ENCODE peak calls at places on chromosomes 3 and 15, in nine cellular contexts. One of them, this sample, is unnamed.
A peak's percentile ranks its signal among the peaks of the same experiment; 100 is the strongest.

GRCh38 chr3:76651784-76652183 is 388.1 kb upstream of the ROBO2 start:
- DNase-seq in stimulated activated CD8-positive, alpha-beta memory T cell treated with anti-CD3 and anti-CD28 coated beads, Interleukin-7, amount 100 ng/mL, for 1 hour: no peak
- DNase-seq in RPMI8226: no peak
- DNase-seq in cardiac septum: no peak
- DNase-seq in GM03348: no peak
- DNase-seq in NT2/D1: no peak
- DNase-seq in NCI-H1092: no peak
- DNase-seq in ACHN: no peak
- DNase-seq in CD4-positive, alpha-beta T cell: no peak
- DNase-seq in this sample: no peak

GRCh38 chr15:26421065-26421464 is 351.8 kb downstream of the GABRB3 start:
- DNase-seq in NCI-H1092: no peak
- DNase-seq in CD4-positive, alpha-beta T cell: no peak
- DNase-seq in GM03348: no peak
- DNase-seq in ACHN: no peak
- DNase-seq in NT2/D1: no peak
- DNase-seq in cardiac septum: no peak
- DNase-seq in stimulated activated CD8-positive, alpha-beta memory T cell treated with anti-CD3 and anti-CD28 coated beads, Interleukin-7, amount 100 ng/mL, for 1 hour: no peak
- DNase-seq in RPMI8226: no peak
- DNase-seq in this sample: no peak

GRCh38 chr3:121768452-121768851 is 18.9 kb upstream of the GOLGB1 start:
- DNase-seq in CD4-positive, alpha-beta T cell: no peak
- DNase-seq in ACHN: no peak
- DNase-seq in stimulated activated CD8-positive, alpha-beta memory T cell treated with anti-CD3 and anti-CD28 coated beads, Interleukin-7, amount 100 ng/mL, for 1 hour: no peak
- DNase-seq in RPMI8226: no peak
- DNase-seq in NCI-H1092: no peak
- DNase-seq in GM03348: no peak
- DNase-seq in NT2/D1: no peak
- DNase-seq in cardiac septum: no peak
- DNase-seq in this sample: no peak

GRCh38 chr3:425094-425493 is 228.5 kb downstream of the CHL1 start:
- DNase-seq in stimulated activated CD8-positive, alpha-beta memory T cell treated with anti-CD3 and anti-CD28 coated beads, Interleukin-7, amount 100 ng/mL, for 1 hour: no peak
- DNase-seq in RPMI8226: no peak
- DNase-seq in GM03348: no peak
- DNase-seq in NCI-H1092: no peak
- DNase-seq in NT2/D1: no peak
- DNase-seq in cardiac septum: no peak
- DNase-seq in ACHN: no peak
- DNase-seq in CD4-positive, alpha-beta T cell: no peak
- DNase-seq in this sample: no peak

GRCh38 chr3:53883008-53883407 is 1.1 kb upstream of the ACTR8 start:
- DNase-seq in NCI-H1092: no peak
- DNase-seq in stimulated activated CD8-positive, alpha-beta memory T cell treated with anti-CD3 and anti-CD28 coated beads, Interleukin-7, amount 100 ng/mL, for 1 hour: no peak
- DNase-seq in ACHN: no peak
- DNase-seq in cardiac septum: no peak
- DNase-seq in CD4-positive, alpha-beta T cell: no peak
- DNase-seq in NT2/D1: no peak
- DNase-seq in RPMI8226: no peak
- DNase-seq in GM03348: no peak
- DNase-seq in this sample: no peak

GRCh38 chr3:23324745-23325144 is 121.6 kb downstream of the UBE2E2 start:
- DNase-seq in NT2/D1: no peak
- DNase-seq in NCI-H1092: no peak
- DNase-seq in RPMI8226: peak; percentile 7
- DNase-seq in GM03348: peak; percentile 47
- DNase-seq in CD4-positive, alpha-beta T cell: no peak
- DNase-seq in stimulated activated CD8-positive, alpha-beta memory T cell treated with anti-CD3 and anti-CD28 coated beads, Interleukin-7, amount 100 ng/mL, for 1 hour: no peak
- DNase-seq in ACHN: peak; percentile 37
- DNase-seq in cardiac septum: no peak
- DNase-seq in this sample: no peak

GRCh38 chr15:70430029-70430428 is 332.3 kb upstream of the TLE3 start:
- DNase-seq in CD4-positive, alpha-beta T cell: no peak
- DNase-seq in RPMI8226: no peak
- DNase-seq in ACHN: no peak
- DNase-seq in cardiac septum: no peak
- DNase-seq in NT2/D1: no peak
- DNase-seq in NCI-H1092: no peak
- DNase-seq in stimulated activated CD8-positive, alpha-beta memory T cell treated with anti-CD3 and anti-CD28 coated beads, Interleukin-7, amount 100 ng/mL, for 1 hour: no peak
- DNase-seq in GM03348: peak; percentile 35
- DNase-seq in this sample: no peak

GRCh38 chr3:117349566-117349965 is 640.0 kb downstream of the TUSC7 start:
- DNase-seq in cardiac septum: no peak
- DNase-seq in NCI-H1092: no peak
- DNase-seq in stimulated activated CD8-positive, alpha-beta memory T cell treated with anti-CD3 and anti-CD28 coated beads, Interleukin-7, amount 100 ng/mL, for 1 hour: no peak
- DNase-seq in GM03348: no peak
- DNase-seq in NT2/D1: no peak
- DNase-seq in CD4-positive, alpha-beta T cell: no peak
- DNase-seq in RPMI8226: no peak
- DNase-seq in ACHN: no peak
- DNase-seq in this sample: no peak

GRCh38 chr3:173403376-173403775 is 5.8 kb downstream of the NLGN1 start:
- DNase-seq in ACHN: no peak
- DNase-seq in NT2/D1: no peak
- DNase-seq in cardiac septum: no peak
- DNase-seq in CD4-positive, alpha-beta T cell: no peak
- DNase-seq in RPMI8226: no peak
- DNase-seq in NCI-H1092: no peak
- DNase-seq in stimulated activated CD8-positive, alpha-beta memory T cell treated with anti-CD3 and anti-CD28 coated beads, Interleukin-7, amount 100 ng/mL, for 1 hour: no peak
- DNase-seq in GM03348: no peak
- DNase-seq in this sample: no peak

GRCh38 chr3:136070953-136071949 is 105.7 kb downstream of the PPP2R3A start:
- DNase-seq in RPMI8226: peak; percentile 6
- DNase-seq in NCI-H1092: no peak
- DNase-seq in NT2/D1: peak; percentile 28
- DNase-seq in stimulated activated CD8-positive, alpha-beta memory T cell treated with anti-CD3 and anti-CD28 coated beads, Interleukin-7, amount 100 ng/mL, for 1 hour: no peak
- DNase-seq in GM03348: peak; percentile 25
- DNase-seq in cardiac septum: no peak
- DNase-seq in CD4-positive, alpha-beta T cell: no peak
- DNase-seq in ACHN: peak; percentile 51
- DNase-seq in this sample: no peak

GRCh38 chr15:79858469-79858868 is 38.3 kb downstream of the MTHFS start:
- DNase-seq in RPMI8226: no peak
- DNase-seq in cardiac septum: no peak
- DNase-seq in NT2/D1: no peak
- DNase-seq in stimulated activated CD8-positive, alpha-beta memory T cell treated with anti-CD3 and anti-CD28 coated beads, Interleukin-7, amount 100 ng/mL, for 1 hour: no peak
- DNase-seq in CD4-positive, alpha-beta T cell: no peak
- DNase-seq in GM03348: peak; percentile 28
- DNase-seq in NCI-H1092: no peak
- DNase-seq in ACHN: no peak
- DNase-seq in this sample: no peak

GRCh38 chr3:127984241-127984975 is 67.8 kb upstream of the SEC61A1 start:
- DNase-seq in ACHN: no peak
- DNase-seq in GM03348: peak; percentile 64
- DNase-seq in stimulated activated CD8-positive, alpha-beta memory T cell treated with anti-CD3 and anti-CD28 coated beads, Interleukin-7, amount 100 ng/mL, for 1 hour: no peak
- DNase-seq in cardiac septum: no peak
- DNase-seq in RPMI8226: no peak
- DNase-seq in NT2/D1: no peak
- DNase-seq in NCI-H1092: no peak
- DNase-seq in CD4-positive, alpha-beta T cell: no peak
- DNase-seq in this sample: no peak

GRCh38 chr15:98548172-98548971 is 100.0 kb upstream of the IGF1R start:
- DNase-seq in NCI-H1092: no peak
- DNase-seq in GM03348: peak; percentile 74
- DNase-seq in CD4-positive, alpha-beta T cell: peak; percentile 1
- DNase-seq in cardiac septum: peak; percentile 93
- DNase-seq in ACHN: peak; percentile 54
- DNase-seq in NT2/D1: peak; percentile 70
- DNase-seq in stimulated activated CD8-positive, alpha-beta memory T cell treated with anti-CD3 and anti-CD28 coated beads, Interleukin-7, amount 100 ng/mL, for 1 hour: no peak
- DNase-seq in RPMI8226: no peak
- DNase-seq in this sample: peak; percentile 56

GRCh38 chr15:40569139-40569953 is at the start of gene RPUSD2:
- DNase-seq in GM03348: peak; percentile 97
- DNase-seq in RPMI8226: peak; percentile 89
- DNase-seq in NCI-H1092: peak; percentile 72
- DNase-seq in ACHN: peak; percentile 88
- DNase-seq in CD4-positive, alpha-beta T cell: peak; percentile 86
- DNase-seq in NT2/D1: peak; percentile 79
- DNase-seq in cardiac septum: peak; percentile 95
- DNase-seq in stimulated activated CD8-positive, alpha-beta memory T cell treated with anti-CD3 and anti-CD28 coated beads, Interleukin-7, amount 100 ng/mL, for 1 hour: peak; percentile 85
- DNase-seq in this sample: peak; percentile 95

GRCh38 chr3:45682786-45683185 is 6.4 kb upstream of the SACM1L start:
- DNase-seq in CD4-positive, alpha-beta T cell: no peak
- DNase-seq in NCI-H1092: no peak
- DNase-seq in RPMI8226: no peak
- DNase-seq in NT2/D1: no peak
- DNase-seq in ACHN: no peak
- DNase-seq in cardiac septum: no peak
- DNase-seq in GM03348: no peak
- DNase-seq in stimulated activated CD8-positive, alpha-beta memory T cell treated with anti-CD3 and anti-CD28 coated beads, Interleukin-7, amount 100 ng/mL, for 1 hour: no peak
- DNase-seq in this sample: no peak

GRCh38 chr3:64392001-64392400 is 166.7 kb upstream of the PRICKLE2 start:
- DNase-seq in NT2/D1: no peak
- DNase-seq in NCI-H1092: no peak
- DNase-seq in ACHN: no peak
- DNase-seq in GM03348: peak; percentile 8
- DNase-seq in RPMI8226: no peak
- DNase-seq in cardiac septum: no peak
- DNase-seq in CD4-positive, alpha-beta T cell: no peak
- DNase-seq in stimulated activated CD8-positive, alpha-beta memory T cell treated with anti-CD3 and anti-CD28 coated beads, Interleukin-7, amount 100 ng/mL, for 1 hour: no peak
- DNase-seq in this sample: no peak

GRCh38 chr3:141280690-141281089 is 49.1 kb downstream of the PXYLP1 start:
- DNase-seq in RPMI8226: no peak
- DNase-seq in NT2/D1: no peak
- DNase-seq in GM03348: no peak
- DNase-seq in cardiac septum: no peak
- DNase-seq in NCI-H1092: no peak
- DNase-seq in CD4-positive, alpha-beta T cell: no peak
- DNase-seq in ACHN: no peak
- DNase-seq in stimulated activated CD8-positive, alpha-beta memory T cell treated with anti-CD3 and anti-CD28 coated beads, Interleukin-7, amount 100 ng/mL, for 1 hour: no peak
- DNase-seq in this sample: no peak

GRCh38 chr3:120457827-120458226 is 7.0 kb upstream of the FSTL1 start:
- DNase-seq in RPMI8226: no peak
- DNase-seq in CD4-positive, alpha-beta T cell: no peak
- DNase-seq in cardiac septum: no peak
- DNase-seq in NCI-H1092: no peak
- DNase-seq in ACHN: no peak
- DNase-seq in stimulated activated CD8-positive, alpha-beta memory T cell treated with anti-CD3 and anti-CD28 coated beads, Interleukin-7, amount 100 ng/mL, for 1 hour: no peak
- DNase-seq in GM03348: no peak
- DNase-seq in NT2/D1: no peak
- DNase-seq in this sample: no peak

GRCh38 chr15:63940956-63941620 is 105.2 kb downstream of the DAPK2 start:
- DNase-seq in cardiac septum: no peak
- DNase-seq in RPMI8226: no peak
- DNase-seq in CD4-positive, alpha-beta T cell: no peak
- DNase-seq in ACHN: no peak
- DNase-seq in NT2/D1: no peak
- DNase-seq in NCI-H1092: no peak
- DNase-seq in stimulated activated CD8-positive, alpha-beta memory T cell treated with anti-CD3 and anti-CD28 coated beads, Interleukin-7, amount 100 ng/mL, for 1 hour: no peak
- DNase-seq in GM03348: no peak
- DNase-seq in this sample: peak; percentile 29

GRCh38 chr3:117127147-117127546 is 417.6 kb downstream of the TUSC7 start:
- DNase-seq in stimulated activated CD8-positive, alpha-beta memory T cell treated with anti-CD3 and anti-CD28 coated beads, Interleukin-7, amount 100 ng/mL, for 1 hour: no peak
- DNase-seq in RPMI8226: no peak
- DNase-seq in NT2/D1: no peak
- DNase-seq in ACHN: no peak
- DNase-seq in cardiac septum: no peak
- DNase-seq in GM03348: no peak
- DNase-seq in CD4-positive, alpha-beta T cell: no peak
- DNase-seq in NCI-H1092: no peak
- DNase-seq in this sample: no peak

GRCh38 chr15:69793436-69793782 is 304.3 kb downstream of the TLE3 start:
- DNase-seq in CD4-positive, alpha-beta T cell: no peak
- DNase-seq in GM03348: no peak
- DNase-seq in NCI-H1092: no peak
- DNase-seq in cardiac septum: no peak
- DNase-seq in ACHN: no peak
- DNase-seq in RPMI8226: no peak
- DNase-seq in NT2/D1: no peak
- DNase-seq in stimulated activated CD8-positive, alpha-beta memory T cell treated with anti-CD3 and anti-CD28 coated beads, Interleukin-7, amount 100 ng/mL, for 1 hour: no peak
- DNase-seq in this sample: peak; percentile 30

GRCh38 chr3:33577588-33577987 is 137.4 kb upstream of the UBP1 start:
- DNase-seq in NT2/D1: peak; percentile 84
- DNase-seq in ACHN: no peak
- DNase-seq in GM03348: no peak
- DNase-seq in CD4-positive, alpha-beta T cell: no peak
- DNase-seq in stimulated activated CD8-positive, alpha-beta memory T cell treated with anti-CD3 and anti-CD28 coated beads, Interleukin-7, amount 100 ng/mL, for 1 hour: no peak
- DNase-seq in RPMI8226: no peak
- DNase-seq in NCI-H1092: no peak
- DNase-seq in cardiac septum: no peak
- DNase-seq in this sample: no peak

GRCh38 chr3:21237638-21238037 is 513.4 kb downstream of the ZNF385D start:
- DNase-seq in cardiac septum: no peak
- DNase-seq in GM03348: peak; percentile 40
- DNase-seq in ACHN: no peak
- DNase-seq in RPMI8226: no peak
- DNase-seq in stimulated activated CD8-positive, alpha-beta memory T cell treated with anti-CD3 and anti-CD28 coated beads, Interleukin-7, amount 100 ng/mL, for 1 hour: no peak
- DNase-seq in NCI-H1092: no peak
- DNase-seq in NT2/D1: no peak
- DNase-seq in CD4-positive, alpha-beta T cell: no peak
- DNase-seq in this sample: no peak

GRCh38 chr3:138442433-138442832 is 8.0 kb downstream of the ESYT3 start:
- DNase-seq in cardiac septum: peak; percentile 59
- DNase-seq in GM03348: peak; percentile 82
- DNase-seq in RPMI8226: no peak
- DNase-seq in CD4-positive, alpha-beta T cell: no peak
- DNase-seq in ACHN: peak; percentile 71
- DNase-seq in stimulated activated CD8-positive, alpha-beta memory T cell treated with anti-CD3 and anti-CD28 coated beads, Interleukin-7, amount 100 ng/mL, for 1 hour: no peak
- DNase-seq in NT2/D1: no peak
- DNase-seq in NCI-H1092: no peak
- DNase-seq in this sample: no peak

GRCh38 chr3:4425707-4426106 is 41.4 kb downstream of the SUMF1 start:
- DNase-seq in CD4-positive, alpha-beta T cell: no peak
- DNase-seq in ACHN: no peak
- DNase-seq in NCI-H1092: no peak
- DNase-seq in RPMI8226: no peak
- DNase-seq in cardiac septum: no peak
- DNase-seq in stimulated activated CD8-positive, alpha-beta memory T cell treated with anti-CD3 and anti-CD28 coated beads, Interleukin-7, amount 100 ng/mL, for 1 hour: no peak
- DNase-seq in NT2/D1: no peak
- DNase-seq in GM03348: no peak
- DNase-seq in this sample: no peak

GRCh38 chr15:93987068-93987467 is 244.3 kb upstream of the MCTP2 start:
- DNase-seq in GM03348: no peak
- DNase-seq in CD4-positive, alpha-beta T cell: peak; percentile 1
- DNase-seq in RPMI8226: no peak
- DNase-seq in NT2/D1: no peak
- DNase-seq in ACHN: no peak
- DNase-seq in NCI-H1092: no peak
- DNase-seq in cardiac septum: no peak
- DNase-seq in stimulated activated CD8-positive, alpha-beta memory T cell treated with anti-CD3 and anti-CD28 coated beads, Interleukin-7, amount 100 ng/mL, for 1 hour: no peak
- DNase-seq in this sample: no peak

GRCh38 chr3:49813497-49814174 is at the start of gene UBA7:
- DNase-seq in GM03348: peak; percentile 88
- DNase-seq in NCI-H1092: peak; percentile 1
- DNase-seq in CD4-positive, alpha-beta T cell: peak; percentile 30
- DNase-seq in RPMI8226: peak; percentile 36
- DNase-seq in ACHN: peak; percentile 54
- DNase-seq in cardiac septum: no peak
- DNase-seq in NT2/D1: no peak
- DNase-seq in stimulated activated CD8-positive, alpha-beta memory T cell treated with anti-CD3 and anti-CD28 coated beads, Interleukin-7, amount 100 ng/mL, for 1 hour: no peak
- DNase-seq in this sample: no peak

GRCh38 chr15:66985653-66986052 is 79.7 kb upstream of the SMAD3 start:
- DNase-seq in RPMI8226: no peak
- DNase-seq in cardiac septum: no peak
- DNase-seq in GM03348: no peak
- DNase-seq in ACHN: no peak
- DNase-seq in NT2/D1: no peak
- DNase-seq in NCI-H1092: no peak
- DNase-seq in stimulated activated CD8-positive, alpha-beta memory T cell treated with anti-CD3 and anti-CD28 coated beads, Interleukin-7, amount 100 ng/mL, for 1 hour: no peak
- DNase-seq in CD4-positive, alpha-beta T cell: no peak
- DNase-seq in this sample: no peak

GRCh38 chr3:105996781-105997180 is 128.0 kb upstream of the CBLB start:
- DNase-seq in CD4-positive, alpha-beta T cell: no peak
- DNase-seq in stimulated activated CD8-positive, alpha-beta memory T cell treated with anti-CD3 and anti-CD28 coated beads, Interleukin-7, amount 100 ng/mL, for 1 hour: no peak
- DNase-seq in NCI-H1092: no peak
- DNase-seq in cardiac septum: no peak
- DNase-seq in GM03348: no peak
- DNase-seq in RPMI8226: no peak
- DNase-seq in NT2/D1: no peak
- DNase-seq in ACHN: no peak
- DNase-seq in this sample: no peak

GRCh38 chr3:85259748-85260147 is 301.0 kb downstream of the CADM2 start:
- DNase-seq in cardiac septum: no peak
- DNase-seq in ACHN: no peak
- DNase-seq in NCI-H1092: no peak
- DNase-seq in NT2/D1: no peak
- DNase-seq in stimulated activated CD8-positive, alpha-beta memory T cell treated with anti-CD3 and anti-CD28 coated beads, Interleukin-7, amount 100 ng/mL, for 1 hour: no peak
- DNase-seq in CD4-positive, alpha-beta T cell: no peak
- DNase-seq in GM03348: no peak
- DNase-seq in RPMI8226: no peak
- DNase-seq in this sample: no peak

GRCh38 chr15:43511012-43511885 is 6.2 kb upstream of the MAP1A start:
- DNase-seq in cardiac septum: no peak
- DNase-seq in stimulated activated CD8-positive, alpha-beta memory T cell treated with anti-CD3 and anti-CD28 coated beads, Interleukin-7, amount 100 ng/mL, for 1 hour: no peak
- DNase-seq in RPMI8226: peak; percentile 32
- DNase-seq in GM03348: no peak
- DNase-seq in NCI-H1092: peak; percentile 9
- DNase-seq in NT2/D1: no peak
- DNase-seq in CD4-positive, alpha-beta T cell: no peak
- DNase-seq in ACHN: peak; percentile 46
- DNase-seq in this sample: no peak